ENCODE peak calls at places on chromosomes 1 and 21, in ten cellular contexts. G is heart right ventricle; X is activated effector memory CD4-positive, alpha-beta T cell treated with anti-CD3 and anti-CD28 coated beads, Interleukin-2, amount 50 U/mL, for 16 hours; A is Daoy; P is left cardiac atrium; D is right lobe of liver; W is Peyer's patch; O is iPS-NIHi11; Q is activated CD4-positive, CD25-positive, alpha-beta regulatory T cell; T is coronary artery. I is an unnamed sample.

GRCh38 chr1:208162903-208163302 is 81.3 kb downstream of the PLXNA2 start:
- DNase-seq in W (peak; percentile 84), A (no peak), Q (no peak), O (no peak), D (no peak), T (no peak), G (no peak), X (no peak), P (no peak), I (no peak)

GRCh38 chr1:159942700-159943640 is 2.4 kb downstream of the IGSF9 start:
- DNase-seq in Q (no peak), T (peak; percentile 35), G (no peak), X (no peak), A (no peak), O (no peak), W (peak; percentile 40), D (no peak), P (no peak), I (peak; percentile 24)

GRCh38 chr1:204463125-204464060 is 31.2 kb downstream of the PIK3C2B start:
- DNase-seq in O (no peak), P (peak; percentile 63), G (peak; percentile 49), W (no peak), D (no peak), T (no peak), X (no peak), Q (no peak), A (no peak), I (no peak)

GRCh38 chr1:5832916-5833895 is 159.0 kb downstream of the NPHP4 start:
- DNase-seq in P (no peak), D (peak; percentile 47), W (no peak), O (no peak), A (no peak), G (no peak), X (no peak), Q (no peak), T (no peak), I (no peak)

GRCh38 chr1:207317561-207317960 is 3.9 kb upstream of the CD55 start:
- DNase-seq in W (no peak), T (no peak), Q (no peak), G (no peak), D (no peak), A (no peak), P (no peak), O (no peak), X (no peak), I (no peak)

GRCh38 chr21:25191141-25191540 is 416.1 kb downstream of the MRPL39 start:
- DNase-seq in X (no peak), T (no peak), W (no peak), G (no peak), Q (no peak), D (no peak), O (no peak), P (no peak), A (no peak), I (no peak)

GRCh38 chr21:25062061-25062460 is 545.2 kb downstream of the MRPL39 start:
- DNase-seq in P (no peak), Q (no peak), O (no peak), D (no peak), W (no peak), G (no peak), X (no peak), A (no peak), T (no peak), I (no peak)

GRCh38 chr1:43938383-43938782 is 4.8 kb downstream of the ARTN start:
- DNase-seq in O (no peak), G (no peak), W (no peak), A (no peak), X (no peak), Q (no peak), T (no peak), D (no peak), P (no peak), I (no peak)

GRCh38 chr1:9700340-9700739 is 48.8 kb downstream of the PIK3CD start:
- DNase-seq in W (no peak), P (no peak), X (no peak), T (no peak), Q (no peak), A (peak; percentile 95), D (no peak), O (no peak), G (no peak), I (no peak)